ENCODE peak calls at places on chromosome 21, in six cellular contexts. Q, S, D, M, J and U are unnamed samples.

GRCh38 chr21:27036736-27037301 is 69.9 kb upstream of the ADAMTS5 start:
- DNase-seq in Q (no peak), S (no peak), D (no peak), M (no peak), J (no peak), U (no peak)

GRCh38 chr21:16330340-16331319 is 600.8 kb downstream of the USP25 start:
- DNase-seq in Q (no peak), S (peak), D (no peak), M (peak), J (peak), U (peak)

GRCh38 chr21:24076179-24076578 is 1531.1 kb downstream of the MRPL39 start:
- DNase-seq in Q (no peak), S (no peak), D (no peak), M (no peak), J (peak), U (no peak)

GRCh38 chr21:27129215-27129614 is 162.3 kb upstream of the ADAMTS5 start:
- DNase-seq in Q (no peak), S (no peak), D (no peak), M (no peak), J (no peak), U (no peak)

GRCh38 chr21:28266061-28266460 is 726.6 kb downstream of the LTN1 start:
- DNase-seq in Q (no peak), S (no peak), D (no peak), M (no peak), J (no peak), U (no peak)

GRCh38 chr21:16588433-16588860 is 858.7 kb downstream of the USP25 start:
- DNase-seq in Q (peak), S (peak), D (peak), M (no peak), J (peak), U (no peak)

GRCh38 chr21:33025106-33025470 is 647 bp upstream of the OLIG2 start:
- DNase-seq in Q (no peak), S (no peak), D (no peak), M (no peak), J (no peak), U (no peak)

GRCh38 chr21:45543710-45544448 is 1.6 kb upstream of the SLC19A1 start:
- DNase-seq in Q (peak), S (no peak), D (peak), M (no peak), J (no peak), U (no peak)

GRCh38 chr21:30256100-30256499 is 26.6 kb downstream of the KRTAP24-1 start:
- DNase-seq in Q (no peak), S (no peak), D (no peak), M (no peak), J (no peak), U (no peak)

GRCh38 chr21:30255679-30256078 is 27.1 kb downstream of the KRTAP24-1 start:
- DNase-seq in Q (no peak), S (no peak), D (no peak), M (no peak), J (no peak), U (no peak)

GRCh38 chr21:30251781-30252180 is 31.0 kb downstream of the KRTAP24-1 start:
- DNase-seq in Q (no peak), S (peak), D (no peak), M (no peak), J (no peak), U (no peak)

GRCh38 chr21:30257773-30258172 is 25.0 kb downstream of the KRTAP24-1 start:
- DNase-seq in Q (no peak), S (peak), D (no peak), M (peak), J (no peak), U (no peak)
- TF ChIP-seq CTCF in Q (peak), S (no peak), D (peak), M (peak), J (no peak), U (no peak)

GRCh38 chr21:43760391-43760958 is 15.6 kb downstream of the CSTB start:
- DNase-seq in Q (no peak), S (no peak), D (no peak), M (no peak), J (no peak), U (no peak)
- TF ChIP-seq CTCF in Q (no peak), S (no peak), D (no peak), M (no peak), J (no peak), U (no peak)

GRCh38 chr21:41410361-41410760 is 15.7 kb upstream of the MX1 start:
- DNase-seq in Q (no peak), S (no peak), D (no peak), M (no peak), J (no peak), U (no peak)

GRCh38 chr21:41407541-41408460 is 18.2 kb upstream of the MX1 start:
- DNase-seq in Q (no peak), S (no peak), D (no peak), M (no peak), J (no peak), U (no peak)

GRCh38 chr21:41406340-41406739 is 19.7 kb upstream of the MX1 start:
- DNase-seq in Q (no peak), S (no peak), D (no peak), M (no peak), J (no peak), U (no peak)

GRCh38 chr21:41410767-41411448 is 15.1 kb upstream of the MX1 start:
- DNase-seq in Q (no peak), S (no peak), D (no peak), M (no peak), J (no peak), U (no peak)

GRCh38 chr21:41411449-41412089 is 14.5 kb upstream of the MX1 start:
- DNase-seq in Q (no peak), S (no peak), D (no peak), M (peak), J (no peak), U (no peak)
- TF ChIP-seq CTCF in Q (peak), S (no peak), D (peak), M (peak), J (no peak), U (peak)

DNA sequence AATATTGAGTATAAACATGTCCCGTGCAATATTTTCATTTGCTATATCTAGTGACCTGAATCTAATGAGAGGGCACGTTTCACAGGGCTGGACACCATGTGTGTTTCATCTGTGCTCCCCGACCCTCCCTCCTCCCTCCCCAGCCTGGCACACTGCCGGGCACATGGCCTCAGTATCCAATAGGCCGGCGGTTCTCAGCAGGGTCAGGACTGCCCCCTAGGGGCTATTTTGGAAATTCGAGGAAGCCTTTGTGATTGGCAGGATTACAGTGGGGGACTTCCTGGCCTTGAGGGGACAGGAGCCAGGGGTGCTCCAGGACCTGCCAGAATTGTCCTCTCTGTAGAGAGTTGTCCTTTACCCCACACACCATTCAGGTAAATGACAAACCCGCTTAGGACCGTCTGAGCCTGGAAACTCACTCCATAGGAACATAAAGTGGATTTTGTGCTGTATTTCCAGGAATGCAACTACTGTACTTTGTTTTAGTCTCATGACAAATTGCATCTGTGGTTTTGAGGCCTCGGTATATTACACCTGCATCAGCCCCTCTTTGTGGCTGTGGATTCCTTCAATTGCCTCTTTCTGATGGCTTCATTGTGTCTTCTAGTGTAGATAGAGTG is 109.5 kb upstream of the SIM2 start:
- DNase-seq in Q (no peak), S (peak), D (peak), M (peak), J (no peak), U (peak)
- TF ChIP-seq CTCF in Q (peak), S (no peak), D (peak), M (peak), J (peak), U (peak)

DNA sequence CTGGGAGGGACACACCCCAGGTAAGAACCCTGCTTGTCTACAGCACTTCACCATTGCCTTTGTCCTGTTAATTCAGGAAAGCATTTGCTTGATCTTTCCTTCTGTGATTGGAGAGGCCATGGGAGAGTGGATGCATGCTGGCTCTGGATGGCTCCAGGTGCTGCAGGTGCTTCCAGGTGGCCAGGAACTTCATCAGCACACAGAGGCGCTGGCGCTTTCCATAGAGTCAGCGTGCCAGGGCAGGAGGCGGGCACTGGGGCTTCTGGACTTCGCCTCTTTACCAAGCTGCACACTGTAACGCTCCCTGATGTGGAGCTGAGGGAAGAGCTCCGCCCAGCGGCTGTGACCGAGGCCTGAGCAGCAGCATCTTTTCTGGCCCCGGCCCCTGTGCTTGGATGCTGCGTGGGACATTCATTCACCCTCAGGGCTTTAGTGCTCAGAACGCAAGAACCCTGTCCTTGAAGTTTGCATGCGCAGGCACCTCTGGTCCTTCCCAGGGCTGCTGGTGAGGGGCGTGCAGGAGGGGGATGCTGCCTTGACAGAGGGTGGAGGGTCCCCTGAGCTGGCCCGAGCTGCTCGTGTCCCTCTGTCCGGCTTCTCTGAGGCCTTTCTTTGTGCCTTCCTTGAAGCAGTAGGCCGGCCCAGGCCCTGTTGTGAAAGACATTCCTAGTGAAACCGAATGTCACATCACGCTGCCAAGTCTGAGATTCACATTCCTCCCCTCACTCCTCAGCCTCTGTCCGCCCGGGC is 1.6 kb upstream of the MX2 start:
- DNase-seq in Q (peak), S (no peak), D (peak), M (no peak), J (peak), U (no peak)
- TF ChIP-seq CTCF in Q (peak), S (no peak), D (peak), M (no peak), J (peak), U (no peak)